ENCODE peak calls at places on chromosomes 1 and 21, in eight cellular contexts. S is HCT116, L is tibial nerve, P is left ventricle myocardium superior, A is Daoy, Q is Kasumi-1, N is activated gamma-delta T cell treated with Interleukin-2 at 50 U/mL for 16 hours, R is amniotic epithelial cell. E is an unnamed sample.

GRCh38 chr1:90768826-90769225 is 51.7 kb upstream of the BARHL2 start:
- DNase-seq in R (no peak), L (no peak), S (no peak), P (no peak), Q (no peak), N (no peak), A (peak; percentile 38), E (no peak)

GRCh38 chr1:235239821-235240220 is 78.8 kb upstream of the RBM34 start:
- DNase-seq in N (no peak), Q (no peak), L (no peak), S (no peak), P (no peak), A (no peak), R (peak; percentile 88), E (no peak)

GRCh38 chr21:32406405-32406804 is 6.1 kb upstream of the EVA1C start:
- DNase-seq in L (no peak), S (no peak), R (no peak), Q (no peak), N (no peak), A (no peak), P (no peak), E (no peak)

GRCh38 chr1:59678065-59678808 is 136.5 kb upstream of the HOOK1 start:
- DNase-seq in S (no peak), R (peak; percentile 53), A (peak; percentile 39), N (no peak), Q (no peak), P (no peak), L (no peak), E (no peak)

GRCh38 chr21:41664881-41665765 is 101.7 kb downstream of the RIPK4 start:
- DNase-seq in L (peak; percentile 24), S (no peak), Q (no peak), P (no peak), N (no peak), R (peak; percentile 42), A (peak; percentile 83), E (no peak)

GRCh38 chr1:86706018-86706417 is 1.6 kb downstream of the SH3GLB1 start:
- DNase-seq in Q (no peak), A (no peak), R (peak; percentile 22), P (no peak), L (no peak), S (no peak), N (no peak), E (no peak)

GRCh38 chr1:4801192-4801924 is 146.9 kb downstream of the AJAP1 start:
- DNase-seq in P (peak; percentile 87), R (no peak), N (no peak), Q (no peak), L (peak; percentile 67), S (no peak), A (no peak), E (peak; percentile 60)

GRCh38 chr1:181116819-181117390 is 28.4 kb downstream of the IER5 start:
- DNase-seq in L (no peak), A (no peak), N (no peak), Q (no peak), S (no peak), P (no peak), R (no peak), E (no peak)

GRCh38 chr21:46286668-46286982 is 483 bp downstream of the YBEY start:
- DNase-seq in L (no peak), S (no peak), P (no peak), N (no peak), Q (peak; percentile 73), A (no peak), R (no peak), E (no peak)

GRCh38 chr1:25519624-25520023 is 23.8 kb upstream of the LDLRAP1 start:
- DNase-seq in L (no peak), N (no peak), Q (no peak), P (no peak), S (no peak), R (peak; percentile 83), A (peak; percentile 71), E (no peak)

GRCh38 chr21:33828577-33828976 is 87.0 kb downstream of the ATP5PO start:
- DNase-seq in L (no peak), R (no peak), N (no peak), A (no peak), Q (no peak), S (no peak), P (no peak), E (no peak)

GRCh38 chr1:166007176-166007575 is 159.6 kb downstream of the FAM78B start:
- DNase-seq in P (no peak), A (no peak), S (no peak), Q (no peak), R (no peak), L (no peak), N (no peak), E (no peak)

GRCh38 chr1:109761227-109762038 is 2.3 kb downstream of the EPS8L3 start:
- DNase-seq in R (peak; percentile 41), A (no peak), L (no peak), S (no peak), P (peak; percentile 57), N (no peak), Q (no peak), E (no peak)

GRCh38 chr1:43018091-43018490 is 59.4 kb upstream of the SLC2A1 start:
- DNase-seq in Q (no peak), P (no peak), S (no peak), L (no peak), N (no peak), A (no peak), R (no peak), E (no peak)

GRCh38 chr1:31560394-31560793 is 15.9 kb upstream of the TINAGL1 start:
- DNase-seq in A (no peak), P (no peak), R (no peak), N (no peak), Q (no peak), S (no peak), L (no peak), E (no peak)

GRCh38 chr1:203517426-203517974 is 23.5 kb downstream of the OPTC start:
- DNase-seq in N (no peak), L (no peak), S (no peak), A (peak; percentile 54), P (no peak), Q (no peak), R (no peak), E (no peak)

GRCh38 chr1:41608242-41608641 is 123.8 kb upstream of the EDN2 start:
- DNase-seq in N (no peak), S (no peak), R (peak; percentile 50), L (no peak), A (no peak), P (no peak), Q (no peak), E (no peak)